ENCODE peak calls at places on chromosomes 11 and 22, in nine cellular contexts. Q, P, V, A, I, J, B, Z and S are unnamed samples.

GRCh38 chr11:47189100-47189834 is 3.0 kb upstream of the PACSIN3 start:
- DNase-seq in Z (no peak), B (no peak), A (peak), P (no peak), Q (no peak), J (no peak), I (no peak), V (peak), S (no peak)

GRCh38 chr11:5983443-5983842 is 3.3 kb downstream of the OR52L1 start:
- DNase-seq in Q (no peak), V (no peak), J (no peak), I (no peak), Z (no peak), A (no peak), B (no peak), P (no peak), S (no peak)

GRCh38 chr11:114988644-114989043 is 310.3 kb downstream of the NXPE2 start:
- DNase-seq in Z (no peak), J (no peak), Q (no peak), V (no peak), P (no peak), I (no peak), A (no peak), B (no peak), S (no peak)

GRCh38 chr11:62770778-62771143 is 435 bp upstream of the TAF6L start:
- DNase-seq in A (no peak), Q (no peak), V (no peak), I (no peak), P (no peak), B (no peak), Z (no peak), J (no peak), S (peak)

GRCh38 chr22:46734830-46735453 is 3.1 kb downstream of the CERK start:
- DNase-seq in A (peak), J (no peak), B (peak), P (peak), V (no peak), Z (peak), I (no peak), Q (no peak), S (no peak)

GRCh38 chr11:87265132-87265531 is 227.4 kb downstream of the TMEM135 start:
- DNase-seq in J (no peak), I (no peak), A (no peak), Z (no peak), B (no peak), V (peak), Q (no peak), P (no peak), S (no peak)

GRCh38 chr11:394034-394857 is at the start of gene PKP3:
- DNase-seq in B (no peak), A (peak), P (no peak), Q (no peak), I (no peak), J (no peak), Z (no peak), V (peak), S (no peak)

GRCh38 chr11:32297629-32298028 is 137.7 kb downstream of the WT1 start:
- DNase-seq in I (no peak), Z (no peak), Q (peak), J (no peak), P (no peak), A (peak), B (no peak), V (peak), S (no peak)

GRCh38 chr22:29299136-29299900 is 7.1 kb upstream of the GAS2L1 start:
- DNase-seq in A (no peak), Q (no peak), V (no peak), B (no peak), Z (no peak), J (no peak), I (no peak), P (no peak), S (peak)

GRCh38 chr11:121790435-121790834 is 325.6 kb downstream of the BLID start:
- DNase-seq in I (no peak), Z (no peak), B (no peak), P (no peak), J (no peak), A (no peak), Q (no peak), V (no peak), S (no peak)

GRCh38 chr11:35088226-35088625 is 50.7 kb upstream of the CD44 start:
- DNase-seq in I (no peak), Z (no peak), V (no peak), J (no peak), A (no peak), B (no peak), P (no peak), Q (no peak), S (no peak)